ENCODE peak calls at places on chromosome 4, in seven cellular contexts. One of them, this sample, is unnamed.

GRCh38 chr4:40192286-40193017 is 4.4 kb upstream of the RHOH start:
- DNase-seq in activated B cell treated with CpG ODN at 0.5 μM for 24 hours: no peak
- DNase-seq in body of pancreas: no peak
- DNase-seq in CD8-positive, alpha-beta T cell: no peak
- DNase-seq in choroid plexus epithelial cell: no peak
- DNase-seq in Caki2: no peak
- DNase-seq in NCI-H524: no peak
- DNase-seq in this sample: no peak

GRCh38 chr4:25155957-25156356 is 4.3 kb downstream of the SEPSECS start:
- DNase-seq in NCI-H524: no peak
- DNase-seq in CD8-positive, alpha-beta T cell: no peak
- DNase-seq in Caki2: no peak
- DNase-seq in body of pancreas: no peak
- DNase-seq in activated B cell treated with CpG ODN at 0.5 μM for 24 hours: no peak
- DNase-seq in choroid plexus epithelial cell: no peak
- DNase-seq in this sample: no peak

GRCh38 chr4:172758586-172759340 is 409.8 kb upstream of the GALNT7 start:
- DNase-seq in CD8-positive, alpha-beta T cell: no peak
- DNase-seq in NCI-H524: no peak
- DNase-seq in choroid plexus epithelial cell: peak
- DNase-seq in body of pancreas: no peak
- DNase-seq in activated B cell treated with CpG ODN at 0.5 μM for 24 hours: no peak
- DNase-seq in Caki2: no peak
- DNase-seq in this sample: no peak

GRCh38 chr4:158350161-158350560 is 139.9 kb downstream of the TMEM144 start:
- DNase-seq in activated B cell treated with CpG ODN at 0.5 μM for 24 hours: no peak
- DNase-seq in CD8-positive, alpha-beta T cell: no peak
- DNase-seq in Caki2: no peak
- DNase-seq in NCI-H524: no peak
- DNase-seq in choroid plexus epithelial cell: no peak
- DNase-seq in body of pancreas: no peak
- DNase-seq in this sample: no peak

GRCh38 chr4:37822220-37822619 is 4.3 kb upstream of the PGM2 start:
- DNase-seq in Caki2: no peak
- DNase-seq in CD8-positive, alpha-beta T cell: no peak
- DNase-seq in activated B cell treated with CpG ODN at 0.5 μM for 24 hours: no peak
- DNase-seq in body of pancreas: peak
- DNase-seq in NCI-H524: no peak
- DNase-seq in choroid plexus epithelial cell: peak
- DNase-seq in this sample: no peak

GRCh38 chr4:103306870-103307345 is 108.8 kb upstream of the CENPE start:
- DNase-seq in Caki2: no peak
- DNase-seq in body of pancreas: peak
- DNase-seq in activated B cell treated with CpG ODN at 0.5 μM for 24 hours: no peak
- DNase-seq in CD8-positive, alpha-beta T cell: no peak
- DNase-seq in NCI-H524: no peak
- DNase-seq in choroid plexus epithelial cell: peak
- DNase-seq in this sample: peak

GRCh38 chr4:101393256-101393655 is 45.9 kb upstream of the PPP3CA start:
- DNase-seq in body of pancreas: no peak
- DNase-seq in choroid plexus epithelial cell: peak
- DNase-seq in activated B cell treated with CpG ODN at 0.5 μM for 24 hours: no peak
- DNase-seq in NCI-H524: no peak
- DNase-seq in Caki2: peak
- DNase-seq in CD8-positive, alpha-beta T cell: no peak
- DNase-seq in this sample: no peak

GRCh38 chr4:7970031-7970946 is 30.6 kb upstream of the AFAP1 start:
- DNase-seq in Caki2: peak
- DNase-seq in NCI-H524: no peak
- DNase-seq in CD8-positive, alpha-beta T cell: peak
- DNase-seq in choroid plexus epithelial cell: peak
- DNase-seq in body of pancreas: no peak
- DNase-seq in activated B cell treated with CpG ODN at 0.5 μM for 24 hours: no peak
- DNase-seq in this sample: no peak

GRCh38 chr4:152443859-152444258 is 92.0 kb downstream of the FBXW7 start:
- DNase-seq in body of pancreas: no peak
- DNase-seq in activated B cell treated with CpG ODN at 0.5 μM for 24 hours: no peak
- DNase-seq in NCI-H524: no peak
- DNase-seq in choroid plexus epithelial cell: no peak
- DNase-seq in Caki2: no peak
- DNase-seq in CD8-positive, alpha-beta T cell: no peak
- DNase-seq in this sample: no peak

GRCh38 chr4:182555997-182556418 is 312.8 kb downstream of the TENM3 start:
- DNase-seq in NCI-H524: no peak
- DNase-seq in activated B cell treated with CpG ODN at 0.5 μM for 24 hours: no peak
- DNase-seq in Caki2: peak
- DNase-seq in body of pancreas: no peak
- DNase-seq in CD8-positive, alpha-beta T cell: no peak
- DNase-seq in choroid plexus epithelial cell: peak
- DNase-seq in this sample: no peak

GRCh38 chr4:38002451-38003071 is 42.4 kb downstream of the PTTG2 start:
- DNase-seq in choroid plexus epithelial cell: peak
- DNase-seq in body of pancreas: no peak
- DNase-seq in NCI-H524: no peak
- DNase-seq in CD8-positive, alpha-beta T cell: no peak
- DNase-seq in activated B cell treated with CpG ODN at 0.5 μM for 24 hours: no peak
- DNase-seq in Caki2: no peak
- DNase-seq in this sample: no peak

GRCh38 chr4:141643557-141643956 is 7.2 kb downstream of the IL15 start:
- DNase-seq in Caki2: peak
- DNase-seq in body of pancreas: no peak
- DNase-seq in activated B cell treated with CpG ODN at 0.5 μM for 24 hours: no peak
- DNase-seq in NCI-H524: no peak
- DNase-seq in CD8-positive, alpha-beta T cell: no peak
- DNase-seq in choroid plexus epithelial cell: peak
- DNase-seq in this sample: no peak

GRCh38 chr4:101187837-101188236 is 159.5 kb downstream of the PPP3CA start:
- DNase-seq in Caki2: no peak
- DNase-seq in NCI-H524: peak
- DNase-seq in CD8-positive, alpha-beta T cell: no peak
- DNase-seq in activated B cell treated with CpG ODN at 0.5 μM for 24 hours: no peak
- DNase-seq in body of pancreas: no peak
- DNase-seq in choroid plexus epithelial cell: peak
- DNase-seq in this sample: no peak

GRCh38 chr4:89196056-89196674 is 84.8 kb downstream of the TIGD2 start:
- DNase-seq in NCI-H524: no peak
- DNase-seq in Caki2: peak
- DNase-seq in activated B cell treated with CpG ODN at 0.5 μM for 24 hours: no peak
- DNase-seq in choroid plexus epithelial cell: peak
- DNase-seq in body of pancreas: no peak
- DNase-seq in CD8-positive, alpha-beta T cell: no peak
- DNase-seq in this sample: no peak

GRCh38 chr4:77635246-77635645 is 29.6 kb downstream of the CXCL13 start:
- DNase-seq in body of pancreas: no peak
- DNase-seq in CD8-positive, alpha-beta T cell: no peak
- DNase-seq in NCI-H524: no peak
- DNase-seq in activated B cell treated with CpG ODN at 0.5 μM for 24 hours: no peak
- DNase-seq in Caki2: no peak
- DNase-seq in choroid plexus epithelial cell: no peak
- DNase-seq in this sample: no peak